ENCODE peak calls at places on chromosomes 16 and 17, in four cellular contexts. V is GM20000, X is HepG2, T is WTC11. Q is an unnamed sample.

GRCh38 chr17:57889892-57890856 is 40.3 kb upstream of the MRPS23 start:
- DNase-seq in V (no peak), X (no peak), T (no peak), Q (no peak)

GRCh38 chr16:1119766-1120611 is 23.9 kb upstream of the C1QTNF8 start:
- DNase-seq in X (no peak), T (no peak), V (no peak), Q (no peak)

GRCh38 chr17:29115906-29116651 is 64.1 kb downstream of the MYO18A start:
- DNase-seq in V (peak), T (peak), X (peak), Q (no peak)

GRCh38 chr17:9860851-9861250 is 35.1 kb downstream of the GLP2R start:
- DNase-seq in V (no peak), T (no peak), X (no peak), Q (no peak)

GRCh38 chr17:68835061-68835460 is 120.1 kb downstream of the ABCA8 start:
- DNase-seq in X (no peak), V (no peak), T (no peak), Q (no peak)

GRCh38 chr17:78883533-78884131 is 19.4 kb downstream of the CEP295NL start:
- DNase-seq in V (no peak), X (peak), T (no peak), Q (no peak)

GRCh38 chr16:12677472-12677871 is 126.2 kb downstream of the CPPED1 start:
- DNase-seq in T (no peak), X (no peak), V (no peak), Q (no peak)

GRCh38 chr17:79280822-79281572 is 206.4 kb downstream of the ENGASE start:
- DNase-seq in T (no peak), V (no peak), X (no peak), Q (no peak)

GRCh38 chr16:2184346-2184745 is 12.1 kb downstream of the CASKIN1 start:
- DNase-seq in V (no peak), X (no peak), T (no peak), Q (no peak)

GRCh38 chr17:3635474-3636153 is 436 bp downstream of the SHPK start:
- DNase-seq in T (no peak), X (peak), V (no peak), Q (no peak)

GRCh38 chr17:33647976-33648375 is 354.9 kb upstream of the ASIC2 start:
- DNase-seq in V (peak), X (no peak), T (no peak), Q (no peak)

GRCh38 chr16:73714976-73715375 is 581.6 kb upstream of the PSMD7 start:
- DNase-seq in T (no peak), V (no peak), X (no peak), Q (no peak)

GRCh38 chr17:63552211-63552610 is 1.9 kb downstream of the DCAF7 start:
- DNase-seq in X (no peak), T (no peak), V (no peak), Q (no peak)

GRCh38 chr17:34624767-34625389 is 45.5 kb downstream of the TMEM132E start:
- DNase-seq in T (no peak), X (no peak), V (no peak), Q (no peak)

DNA sequence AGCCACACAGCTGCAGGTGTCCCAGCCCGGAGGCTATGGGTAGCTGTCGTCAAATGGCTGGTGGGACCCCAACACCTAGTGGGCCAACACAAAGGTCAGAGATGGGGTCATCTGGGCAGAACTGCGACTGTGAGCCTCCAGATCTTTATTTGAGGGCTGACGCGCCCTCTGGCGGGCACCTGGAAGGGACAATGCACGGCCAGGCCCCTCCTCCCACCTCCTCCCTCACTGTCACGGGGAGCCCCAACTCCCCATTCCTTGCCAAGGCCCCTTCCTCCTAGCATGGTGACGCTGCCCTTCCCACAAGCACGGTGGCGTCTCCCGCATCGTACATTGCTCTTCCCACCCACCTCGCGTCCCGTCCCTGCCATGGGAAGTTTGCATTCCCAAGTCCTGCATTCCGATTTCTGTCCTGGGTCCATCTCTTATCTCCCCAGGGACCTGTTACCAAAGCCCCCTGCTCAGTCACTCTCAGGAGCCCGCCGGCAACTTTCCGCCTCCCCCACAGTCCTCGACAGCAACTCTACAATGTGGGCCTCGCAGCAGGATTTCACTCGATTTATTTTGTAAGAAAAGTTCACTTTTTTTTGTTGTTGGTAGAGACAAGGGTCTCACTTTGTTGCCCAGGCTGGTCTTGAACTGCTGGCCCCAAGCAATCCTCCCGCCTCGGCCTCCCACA is 1.0 kb downstream of the TLE7 start:
- DNase-seq in X (peak), T (peak), V (peak), Q (no peak)
- TF ChIP-seq CTCF in X (peak), T (peak), V (peak), Q (no peak)

GRCh38 chr16:22139732-22140131 is 22.6 kb upstream of the SDR42E2 start:
- DNase-seq in V (no peak), X (no peak), T (no peak), Q (no peak)

GRCh38 chr16:22138482-22138881 is 23.8 kb upstream of the SDR42E2 start:
- DNase-seq in T (no peak), V (no peak), X (no peak), Q (no peak)

GRCh38 chr16:22139008-22139407 is 23.3 kb upstream of the SDR42E2 start:
- DNase-seq in V (no peak), X (no peak), T (no peak), Q (no peak)

GRCh38 chr16:22144520-22144919 is 17.8 kb upstream of the SDR42E2 start:
- DNase-seq in X (no peak), T (no peak), V (no peak), Q (no peak)

GRCh38 chr16:22141746-22142145 is 20.6 kb upstream of the SDR42E2 start:
- DNase-seq in X (peak), T (peak), V (no peak), Q (no peak)
- TF ChIP-seq CTCF in X (peak), T (peak), V (no peak), Q (no peak)

DNA sequence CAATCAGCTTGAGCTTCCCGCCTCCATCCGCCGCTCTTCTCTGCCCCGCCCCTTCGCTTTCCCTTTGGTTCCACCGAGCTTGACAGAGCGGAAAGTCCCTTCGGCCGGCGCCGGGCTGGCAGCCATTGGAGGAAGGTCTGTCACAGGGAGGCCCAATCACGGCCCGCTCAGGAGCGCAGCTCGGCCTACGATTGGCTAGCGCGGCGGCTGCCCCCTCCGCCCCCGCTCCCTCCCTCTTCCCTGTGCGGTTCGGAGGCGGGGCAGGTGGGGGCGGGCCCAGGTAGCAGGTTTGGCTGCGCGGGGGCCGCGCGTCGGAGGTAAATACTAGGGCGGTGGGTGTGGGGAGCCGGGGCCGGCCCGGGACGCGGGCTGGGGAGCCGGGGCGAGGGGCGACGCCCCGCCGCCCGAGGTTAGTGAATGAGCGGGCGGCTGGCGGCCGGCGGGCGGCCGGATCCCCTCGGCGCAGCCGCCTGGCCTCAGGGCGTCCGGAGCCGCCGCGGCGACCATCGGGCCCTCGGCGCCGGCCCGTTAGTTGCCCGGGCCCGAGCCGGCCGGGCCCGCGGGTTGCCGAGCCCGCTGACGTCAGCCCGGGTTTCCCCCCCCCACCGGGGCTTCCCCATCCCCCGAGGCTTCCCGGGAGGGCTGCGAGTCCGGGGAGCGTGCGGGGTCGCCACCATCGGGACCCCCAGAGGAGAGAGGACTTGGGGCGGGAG is at the start of gene CYLD:
- DNase-seq in X (peak), T (peak), V (peak), Q (peak)
- TF ChIP-seq CTCF in X (no peak), T (no peak), V (no peak), Q (no peak)

GRCh38 chr16:62194828-62195227 is 158.6 kb upstream of the CDH8 start:
- DNase-seq in T (no peak), V (no peak), X (no peak), Q (no peak)

DNA sequence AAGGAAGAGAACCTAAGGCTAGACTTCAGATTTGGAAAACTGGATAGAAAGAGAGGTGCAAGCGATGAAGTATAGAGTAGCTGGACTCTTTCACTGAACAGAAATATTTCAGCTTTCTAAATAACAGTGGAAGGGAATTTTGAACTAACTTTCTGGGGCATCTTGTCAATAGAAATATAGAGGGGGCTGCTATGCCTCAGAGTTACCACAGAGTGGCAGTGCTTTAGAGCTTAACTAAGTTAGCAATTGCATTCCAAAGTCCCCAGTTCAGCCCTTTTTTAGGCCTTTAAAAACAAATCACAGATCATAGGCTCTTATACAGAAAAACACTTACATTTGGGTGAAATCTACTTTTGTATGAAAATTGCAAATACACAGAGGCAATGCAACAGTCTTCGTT is 154.2 kb upstream of the CDH8 start:
- DNase-seq in X (peak), V (no peak), T (no peak), Q (no peak)
- TF ChIP-seq CTCF in X (peak), V (no peak), T (peak), Q (no peak)

DNA sequence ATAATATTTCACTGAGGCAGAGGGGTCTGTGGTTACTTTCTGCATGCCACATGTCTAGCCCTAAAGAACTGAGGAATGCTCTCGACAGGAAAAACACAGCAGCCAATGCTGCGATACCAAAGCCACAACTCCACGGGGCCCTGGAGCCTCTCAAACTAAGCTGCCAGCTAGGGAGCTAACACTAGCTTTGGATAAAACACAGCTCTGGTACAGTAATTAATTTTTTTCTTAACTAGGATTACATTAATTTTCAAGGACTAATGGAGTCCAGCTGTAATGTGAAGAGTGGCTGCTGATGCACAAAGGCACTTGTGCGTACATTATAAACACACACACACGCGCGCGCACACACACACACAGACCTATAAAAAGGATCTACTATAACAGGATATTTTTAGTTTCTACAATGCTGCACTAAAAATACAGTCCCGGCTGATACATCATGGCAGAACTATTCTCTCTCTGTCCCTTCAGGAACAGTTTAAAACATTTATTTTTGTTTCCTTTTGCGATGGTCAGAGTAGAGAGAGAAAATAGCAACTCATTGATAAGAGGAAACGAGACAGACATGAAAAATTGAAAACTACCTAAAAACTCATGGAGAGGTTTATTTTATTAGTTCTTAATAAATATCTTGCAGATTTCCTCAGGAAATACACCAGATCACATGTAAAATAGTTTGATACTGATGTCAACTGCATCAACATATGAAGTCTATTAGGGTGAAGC is 88.5 kb downstream of the SMG6 start:
- DNase-seq in T (no peak), V (no peak), X (no peak), Q (no peak)
- TF ChIP-seq CTCF in T (no peak), V (no peak), X (no peak), Q (no peak)

DNA sequence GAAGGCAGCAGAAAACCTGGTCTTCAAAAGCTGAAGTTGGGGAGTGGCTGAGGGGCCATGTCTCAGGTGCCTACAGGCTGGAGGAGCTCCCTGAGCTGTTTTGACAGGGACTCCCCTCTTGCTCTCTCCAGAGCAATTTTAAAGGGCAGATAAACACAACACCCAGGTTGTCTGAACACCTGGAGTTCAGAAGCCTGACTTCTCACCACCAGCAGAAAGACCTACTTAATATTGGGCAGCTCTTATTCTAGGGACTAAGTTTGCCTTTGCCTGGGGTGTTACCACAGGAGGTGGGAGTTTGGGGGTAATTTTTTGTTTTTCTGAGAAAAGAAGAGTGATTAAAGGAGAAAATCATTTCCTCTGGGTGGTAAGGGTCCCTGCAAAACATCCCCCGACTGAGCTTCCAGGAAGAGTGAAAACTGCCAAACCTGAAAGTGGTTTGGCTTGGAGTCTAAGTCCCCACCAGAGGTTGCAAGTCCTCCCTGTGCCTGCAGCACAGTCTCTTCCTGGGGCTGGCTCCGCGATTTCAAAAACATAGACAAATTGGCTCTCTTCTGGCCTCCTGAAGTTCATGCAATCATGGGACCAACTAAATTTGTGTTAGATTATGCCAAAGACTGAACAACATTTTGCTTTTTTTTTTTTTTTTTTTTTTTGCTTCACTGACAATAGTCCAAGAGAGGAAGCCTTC is 448.1 kb downstream of the CA10 start:
- DNase-seq in X (no peak), T (no peak), V (no peak), Q (no peak)
- TF ChIP-seq CTCF in X (no peak), T (no peak), V (no peak), Q (no peak)

GRCh38 chr16:23869052-23869451 is 33.3 kb downstream of the PRKCB start:
- DNase-seq in V (no peak), X (no peak), T (no peak), Q (no peak)

GRCh38 chr16:23863511-23864422 is 28.0 kb downstream of the PRKCB start:
- DNase-seq in V (peak), X (peak), T (no peak), Q (no peak)

GRCh38 chr16:23865853-23866252 is 30.1 kb downstream of the PRKCB start:
- DNase-seq in T (peak), V (no peak), X (no peak), Q (no peak)

GRCh38 chr16:23866628-23867027 is 30.8 kb downstream of the PRKCB start:
- DNase-seq in X (no peak), V (no peak), T (no peak), Q (no peak)

DNA sequence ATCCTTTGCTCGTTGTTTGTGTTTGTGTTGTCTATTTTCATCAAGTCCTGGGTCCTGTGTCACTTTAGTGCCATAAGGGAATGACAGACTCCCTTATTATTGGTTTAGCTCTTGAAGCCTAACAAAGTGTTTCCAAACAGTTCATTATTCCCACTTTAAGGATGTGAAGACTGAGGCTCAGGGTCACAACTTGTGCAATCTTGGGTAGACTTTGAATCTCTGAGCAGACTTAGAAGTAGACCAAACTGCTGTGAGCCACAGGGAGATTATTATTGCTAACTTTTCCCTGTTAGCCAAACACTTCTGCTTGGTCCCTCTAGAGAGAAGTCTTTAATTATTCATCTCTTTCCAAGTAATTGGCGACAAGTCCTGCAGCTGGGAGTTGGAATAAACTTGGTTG is 31.8 kb downstream of the PRKCB start:
- DNase-seq in X (no peak), T (no peak), V (no peak), Q (no peak)
- TF ChIP-seq CTCF in X (no peak), T (no peak), V (no peak), Q (no peak)

DNA sequence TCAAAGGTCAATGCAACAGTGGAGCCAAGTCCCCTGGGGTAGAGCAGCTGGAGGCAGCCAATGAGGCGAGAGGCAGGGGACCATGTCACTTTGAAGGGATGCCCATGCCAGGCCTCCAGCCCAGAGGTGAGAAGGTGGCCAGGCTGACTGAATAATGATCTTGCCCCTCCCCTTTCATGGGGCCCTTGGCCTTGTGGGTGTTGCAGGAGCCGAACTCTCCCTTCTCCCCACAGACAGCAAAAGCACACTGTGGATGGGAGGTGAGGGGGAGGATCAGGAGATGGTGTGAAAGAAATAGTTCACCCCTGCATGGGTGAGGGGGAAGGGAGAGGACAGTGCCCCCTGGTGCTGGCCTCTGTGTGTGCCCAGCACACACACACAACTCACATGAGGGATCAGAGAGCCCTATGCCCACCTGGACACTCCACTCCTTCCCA is 15.8 kb upstream of the TBX21 start:
- DNase-seq in V (no peak), X (no peak), T (no peak), Q (no peak)
- TF ChIP-seq CTCF in V (peak), X (peak), T (no peak), Q (no peak)

GRCh38 chr16:71476457-71476856 is 12.7 kb downstream of the ZNF19 start:
- DNase-seq in V (no peak), T (no peak), X (no peak), Q (no peak)

GRCh38 chr16:71479420-71479819 is 9.7 kb downstream of the ZNF19 start:
- DNase-seq in V (no peak), T (peak), X (peak), Q (no peak)

GRCh38 chr16:71472041-71472440 is 10.0 kb upstream of the ZNF23 start:
- DNase-seq in X (no peak), V (no peak), T (no peak), Q (no peak)

GRCh38 chr16:71473891-71474290 is 11.8 kb upstream of the ZNF23 start:
- DNase-seq in X (no peak), V (no peak), T (no peak), Q (no peak)

DNA sequence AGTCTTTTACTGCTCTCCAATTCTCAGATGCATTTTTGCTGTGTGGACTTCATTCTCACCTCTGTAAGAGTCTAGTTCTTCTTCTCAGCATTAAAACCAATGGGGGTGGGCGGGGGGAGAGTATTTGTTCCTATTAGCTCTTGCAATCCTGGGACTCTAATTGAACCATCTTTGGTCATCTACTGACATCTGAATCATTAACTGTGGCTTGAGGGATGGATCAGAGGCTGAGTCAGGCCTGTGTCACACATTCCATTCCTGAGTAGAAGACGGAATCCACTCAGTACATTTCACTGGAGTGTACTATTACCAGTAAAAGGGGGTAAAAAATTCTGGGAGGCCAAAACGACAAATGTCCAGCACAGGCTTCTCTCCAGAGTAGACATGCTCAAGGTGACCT is 12.8 kb upstream of the ZNF23 start:
- DNase-seq in X (no peak), T (no peak), V (no peak), Q (no peak)
- TF ChIP-seq CTCF in X (no peak), T (no peak), V (no peak), Q (no peak)